ENCODE peak calls at places on chromosomes 16 and 17, in four cellular contexts. U is ovary, X is prostate gland, L is A673. I is an unnamed sample.

GRCh38 chr17:3681057-3681456 is 12.4 kb downstream of the EMC6 start:
- DNase-seq in U (no peak), X (no peak), L (no peak), I (no peak)

GRCh38 chr16:83586036-83586810 is 221.6 kb upstream of the HSBP1 start:
- DNase-seq in U (no peak), X (no peak), L (no peak), I (no peak)

GRCh38 chr16:89395150-89396142 is 94.9 kb downstream of the ANKRD11 start:
- DNase-seq in U (peak; percentile 95), X (peak; percentile 91), L (peak; percentile 92), I (peak; percentile 95)

GRCh38 chr17:835263-835662 is 53.1 kb downstream of the MRM3 start:
- DNase-seq in U (peak; percentile 34), X (no peak), L (no peak), I (peak; percentile 2)

GRCh38 chr16:66425651-66426050 is 1.4 kb upstream of the BEAN1 start:
- DNase-seq in U (no peak), X (no peak), L (no peak), I (no peak)

GRCh38 chr16:85924675-85925074 is 25.7 kb downstream of the IRF8 start:
- DNase-seq in U (no peak), X (no peak), L (no peak), I (peak; percentile 14)

GRCh38 chr17:37608369-37609169 is 649 bp downstream of the SYNRG start:
- DNase-seq in U (no peak), X (peak; percentile 21), L (peak; percentile 40), I (peak; percentile 2)

GRCh38 chr16:81347425-81347824 is 32.7 kb downstream of the GAN start:
- DNase-seq in U (no peak), X (no peak), L (no peak), I (no peak)

GRCh38 chr17:1573932-1574696 is 11.5 kb upstream of the PITPNA start:
- DNase-seq in U (peak; percentile 89), X (peak; percentile 81), L (peak; percentile 73), I (peak; percentile 78)

GRCh38 chr16:383326-384020 is 1.7 kb upstream of the PGAP6 start:
- DNase-seq in U (no peak), X (peak; percentile 76), L (no peak), I (peak; percentile 85)

GRCh38 chr17:60106377-60107059 is 27.8 kb upstream of the HEATR6 start:
- DNase-seq in U (no peak), X (peak; percentile 2), L (no peak), I (peak; percentile 35)

GRCh38 chr16:84603115-84603816 is 14.6 kb downstream of the COTL1 start:
- DNase-seq in U (peak; percentile 81), X (no peak), L (peak; percentile 82), I (peak; percentile 92)

GRCh38 chr16:84605339-84605848 is 12.5 kb downstream of the COTL1 start:
- DNase-seq in U (no peak), X (no peak), L (no peak), I (no peak)

GRCh38 chr16:84606081-84606875 is 11.6 kb downstream of the COTL1 start:
- DNase-seq in U (no peak), X (no peak), L (no peak), I (no peak)

GRCh38 chr16:84607061-84607460 is 10.8 kb downstream of the COTL1 start:
- DNase-seq in U (no peak), X (no peak), L (no peak), I (no peak)

GRCh38 chr16:84604477-84605013 is 13.3 kb downstream of the COTL1 start:
- DNase-seq in U (no peak), X (no peak), L (no peak), I (no peak)
- H3K4me1 ChIP-seq in U (peaks cover 7% of the 10 kb centered on the region), X (no peaks in the 10 kb centered on the region), L (peaks cover 35% of the 10 kb centered on the region), I (peaks cover 22% of the 10 kb centered on the region)

GRCh38 chr17:82890339-82890730 is 50.5 kb upstream of the ZNF750 start:
- DNase-seq in U (no peak), X (no peak), L (no peak), I (no peak)
- H3K4me1 ChIP-seq in U (peaks cover 5% of the 10 kb centered on the region), X (peaks cover 27% of the 10 kb centered on the region), L (peaks cover 17% of the 10 kb centered on the region), I (peaks cover 47% of the 10 kb centered on the region)

GRCh38 chr16:62540496-62540895 is 504.3 kb upstream of the CDH8 start:
- DNase-seq in U (no peak), X (no peak), L (no peak), I (no peak)

GRCh38 chr16:62545039-62545438 is 508.8 kb upstream of the CDH8 start:
- DNase-seq in U (no peak), X (no peak), L (no peak), I (no peak)

GRCh38 chr16:62548095-62548494 is 511.9 kb upstream of the CDH8 start:
- DNase-seq in U (no peak), X (no peak), L (no peak), I (no peak)

DNA sequence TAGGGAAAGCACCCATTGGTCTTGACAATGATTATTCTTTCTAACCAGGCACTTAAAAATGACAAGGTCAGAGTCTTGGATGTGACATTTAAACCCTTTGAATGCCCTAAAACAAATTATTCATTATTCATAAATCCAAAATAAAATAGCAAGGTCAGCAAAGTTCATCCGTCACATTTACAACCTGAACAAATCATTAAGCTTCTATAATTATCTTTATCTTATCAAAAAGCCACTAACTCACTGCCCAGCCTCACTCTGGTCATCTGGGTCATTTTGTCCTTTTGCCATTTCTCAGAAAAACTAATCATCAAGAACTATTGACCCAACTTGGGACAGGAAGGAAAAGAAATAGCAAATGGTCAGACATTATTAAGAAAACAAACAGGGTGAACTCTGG is 507.3 kb upstream of the CDH8 start:
- DNase-seq in U (no peak), X (no peak), L (no peak), I (no peak)
- H3K4me1 ChIP-seq in U (no peaks in the 10 kb centered on the region), X (no peaks in the 10 kb centered on the region), L (no peaks in the 10 kb centered on the region), I (no peaks in the 10 kb centered on the region)

GRCh38 chr17:78122991-78123249 is 5.6 kb downstream of the TMC6 start:
- DNase-seq in U (no peak), X (no peak), L (no peak), I (no peak)
- H3K4me1 ChIP-seq in U (no peaks in the 10 kb centered on the region), X (peaks cover 12% of the 10 kb centered on the region), L (peaks cover 15% of the 10 kb centered on the region), I (peaks cover 10% of the 10 kb centered on the region)

DNA sequence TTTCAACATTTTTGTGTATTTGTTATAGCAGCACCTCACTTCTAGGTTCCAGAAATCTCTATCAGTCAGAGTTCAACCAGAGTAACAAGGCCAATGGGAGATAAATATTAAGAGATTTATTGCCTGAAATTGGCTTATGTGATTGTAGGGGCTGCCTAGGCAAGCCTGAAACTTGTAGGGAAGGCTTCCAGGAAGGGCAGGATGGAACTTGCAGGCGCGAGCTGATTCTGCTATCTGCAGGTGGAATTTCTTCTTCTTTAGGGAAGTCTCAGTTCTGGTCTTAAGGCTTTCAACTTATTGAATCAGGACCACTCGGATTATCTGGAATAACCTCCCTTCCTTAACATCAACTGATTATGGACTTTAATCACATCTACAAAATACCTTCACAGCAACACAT is 199.5 kb upstream of the NLRP1 start:
- DNase-seq in U (no peak), X (no peak), L (no peak), I (no peak)
- H3K4me1 ChIP-seq in U (no peaks in the 10 kb centered on the region), X (no peaks in the 10 kb centered on the region), L (no peaks in the 10 kb centered on the region), I (peaks cover 57% of the 10 kb centered on the region)

GRCh38 chr17:10033449-10033848 is 128.4 kb upstream of the RCVRN start:
- DNase-seq in U (no peak), X (no peak), L (no peak), I (no peak)

GRCh38 chr17:10029129-10029528 is 124.1 kb upstream of the RCVRN start:
- DNase-seq in U (no peak), X (no peak), L (no peak), I (no peak)

GRCh38 chr17:10031606-10032005 is 126.5 kb upstream of the RCVRN start:
- DNase-seq in U (no peak), X (no peak), L (no peak), I (no peak)

GRCh38 chr17:10032142-10032541 is 127.1 kb upstream of the RCVRN start:
- DNase-seq in U (no peak), X (no peak), L (no peak), I (no peak)

DNA sequence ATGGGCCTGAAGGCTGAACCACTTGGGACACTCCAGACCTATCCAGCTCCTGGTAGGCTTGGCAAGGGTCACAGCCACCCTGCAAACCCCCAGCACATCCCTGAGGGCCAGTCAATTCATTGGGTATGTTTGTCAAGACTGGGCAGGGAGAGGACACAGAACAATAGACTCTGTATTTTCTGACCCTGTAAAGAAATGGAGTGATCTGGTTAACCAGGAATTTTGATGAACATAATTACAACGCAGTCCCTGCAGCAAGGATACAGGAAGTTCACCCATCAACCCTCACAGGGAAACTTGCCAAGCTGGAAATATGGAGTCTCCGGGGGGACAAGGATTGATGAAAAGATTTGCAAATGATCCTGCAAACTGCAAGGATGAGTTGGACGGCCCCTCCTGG is 126.0 kb upstream of the RCVRN start:
- DNase-seq in U (no peak), X (no peak), L (no peak), I (no peak)
- H3K4me1 ChIP-seq in U (no peaks in the 10 kb centered on the region), X (no peaks in the 10 kb centered on the region), L (no peaks in the 10 kb centered on the region), I (no peaks in the 10 kb centered on the region)

GRCh38 chr17:43170766-43171681 is at the start of gene NBR1:
- DNase-seq in U (peak; percentile 98), X (peak; percentile 98), L (peak; percentile 95), I (peak; percentile 93)
- H3K4me1 ChIP-seq in U (peaks cover 8% of the 10 kb centered on the region), X (no peaks in the 10 kb centered on the region), L (peaks cover 9% of the 10 kb centered on the region), I (peaks cover 11% of the 10 kb centered on the region)